ENCODE peak calls at places on chromosomes 12 and 14, in nine cellular contexts. J is ovary, D is upper lobe of left lung, Y is A549, B is sigmoid colon, N is K562, C is stomach, H is tibial nerve, Q is esophagus muscularis mucosa. E is an unnamed sample.

GRCh38 chr14:21860172-21860571 is 186.6 kb upstream of the OR4E1 start:
- DNase-seq in J (no peak), D (no peak), Y (peak; percentile 28), B (no peak), N (peak; percentile 13), C (no peak), H (no peak), Q (no peak), E (no peak)

GRCh38 chr14:44954750-44955149 is 7.0 kb downstream of the KLHL28 start:
- DNase-seq in J (no peak), D (no peak), Y (no peak), B (no peak), N (no peak), C (no peak), H (no peak), Q (no peak), E (no peak)

GRCh38 chr12:107399061-107399460 is 286.5 kb upstream of the PWP1 start:
- DNase-seq in J (no peak), D (no peak), Y (no peak), B (no peak), N (no peak), C (no peak), H (no peak), Q (no peak), E (no peak)

GRCh38 chr12:26580619-26581018 is 252.4 kb downstream of the ITPR2 start:
- DNase-seq in J (no peak), D (no peak), Y (no peak), B (no peak), N (no peak), C (no peak), H (no peak), Q (no peak), E (no peak)

GRCh38 chr12:66144796-66145754 is 14.5 kb upstream of the LLPH start:
- DNase-seq in J (peak; percentile 24), D (no peak), Y (peak; percentile 78), B (peak; percentile 69), N (peak; percentile 15), C (peak; percentile 65), H (no peak), Q (no peak), E (peak; percentile 55)

GRCh38 chr12:80456513-80456912 is 12.5 kb downstream of the PTPRQ start:
- DNase-seq in J (no peak), D (no peak), Y (no peak), B (no peak), N (no peak), C (no peak), H (no peak), Q (no peak), E (no peak)

GRCh38 chr12:19778111-19778688 is 338.9 kb downstream of the AEBP2 start:
- DNase-seq in J (no peak), D (no peak), Y (no peak), B (no peak), N (no peak), C (no peak), H (no peak), Q (no peak), E (no peak)

GRCh38 chr14:74362361-74362915 is 14.2 kb downstream of the VRTN start:
- DNase-seq in J (peak; percentile 73), D (no peak), Y (peak; percentile 68), B (peak; percentile 88), N (peak; percentile 74), C (peak; percentile 79), H (peak; percentile 77), Q (no peak), E (peak; percentile 79)

GRCh38 chr14:72480465-72481243 is 413.2 kb downstream of the DPF3 start:
- DNase-seq in J (no peak), D (peak; percentile 3), Y (no peak), B (no peak), N (peak; percentile 43), C (no peak), H (no peak), Q (no peak), E (no peak)

GRCh38 chr12:122963928-122964240 is 2.4 kb downstream of the ABCB9 start:
- DNase-seq in J (peak; percentile 71), D (no peak), Y (no peak), B (no peak), N (no peak), C (peak; percentile 76), H (no peak), Q (no peak), E (no peak)

GRCh38 chr12:72330291-72330690 is 58.1 kb downstream of the TRHDE start:
- DNase-seq in J (peak; percentile 11), D (peak; percentile 5), Y (no peak), B (no peak), N (no peak), C (no peak), H (no peak), Q (no peak), E (no peak)

GRCh38 chr12:43914923-43915468 is 79.1 kb downstream of the TMEM117 start:
- DNase-seq in J (no peak), D (no peak), Y (peak; percentile 19), B (no peak), N (no peak), C (no peak), H (no peak), Q (no peak), E (no peak)

GRCh38 chr12:123024819-123025391 is 44.4 kb downstream of the ARL6IP4 start:
- DNase-seq in J (no peak), D (no peak), Y (no peak), B (no peak), N (no peak), C (no peak), H (no peak), Q (no peak), E (no peak)

GRCh38 chr12:63083046-63083445 is 68.0 kb downstream of the AVPR1A start:
- DNase-seq in J (no peak), D (no peak), Y (no peak), B (no peak), N (no peak), C (no peak), H (no peak), Q (no peak), E (no peak)

GRCh38 chr12:6294156-6294532 is 16.3 kb upstream of the PLEKHG6 start:
- DNase-seq in J (no peak), D (no peak), Y (no peak), B (no peak), N (no peak), C (no peak), H (no peak), Q (no peak), E (no peak)
- H3K27ac ChIP-seq in J (no peak overlapping the region), D (peak overlapping the region; percentile 82), Y (peak overlapping the region; percentile 85), B (no peak overlapping the region), N (no peak overlapping the region), C (no peak overlapping the region), H (peak overlapping the region; percentile 54), Q (no peak overlapping the region), E (peak overlapping the region; percentile 88)

GRCh38 chr12:93846936-93847516 is 169.9 kb downstream of the CRADD start:
- DNase-seq in J (no peak), D (no peak), Y (no peak), B (no peak), N (no peak), C (no peak), H (no peak), Q (no peak), E (no peak)
- H3K4me3 ChIP-seq in J (no peak overlapping the region), D (no peak overlapping the region), Y (no peak overlapping the region), B (no peak overlapping the region), N (no peak overlapping the region), C (no peak overlapping the region), H (no peak overlapping the region), Q (no peak overlapping the region), E (no peak overlapping the region)

DNA sequence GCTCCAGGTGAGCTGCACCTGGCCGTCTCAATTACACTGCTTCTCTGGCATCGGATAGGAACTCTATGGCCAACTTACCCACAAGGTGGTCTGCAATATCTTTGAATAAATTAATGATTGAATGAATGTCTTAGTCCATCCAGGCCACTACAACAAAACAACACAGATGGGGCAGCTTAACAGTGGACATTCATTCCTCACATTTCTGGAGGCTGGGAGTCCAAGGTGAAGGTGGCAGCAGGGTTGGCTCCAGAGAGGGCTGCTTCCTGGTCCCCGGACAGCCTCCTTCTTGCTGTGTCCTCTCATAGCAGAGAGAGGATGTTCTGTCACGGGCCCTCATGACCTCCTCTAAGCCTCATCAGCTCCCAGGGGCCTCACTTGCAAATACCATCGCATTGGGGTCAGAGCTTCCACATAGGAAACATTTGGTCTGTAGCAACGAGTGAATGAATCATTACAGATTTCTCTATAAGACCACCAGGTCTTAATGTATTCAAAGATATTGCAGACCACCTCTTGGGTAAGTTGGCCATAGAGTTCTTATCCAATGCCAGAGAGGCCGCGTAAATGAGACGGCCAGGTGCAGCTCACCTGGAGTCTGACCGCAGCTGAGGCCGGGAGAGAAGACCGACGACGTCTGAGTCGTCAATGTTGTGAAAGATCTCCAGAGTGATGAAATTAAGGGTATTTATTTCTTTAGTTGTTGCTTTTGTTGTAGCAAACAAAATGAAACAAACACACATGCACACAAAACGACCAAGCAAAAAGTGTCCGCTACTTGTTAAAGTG is 182.7 kb upstream of the C14orf180 start:
- DNase-seq in J (no peak), D (no peak), Y (no peak), B (no peak), N (no peak), C (peak; percentile 17), H (no peak), Q (peak; percentile 82), E (no peak)
- TF ChIP-seq EP300 in J (no peak), D (no peak), Y (no peak), B (no peak), N (no peak), C (no peak), H (no peak), Q (no peak), E (no peak)

GRCh38 chr14:59678352-59678751 is 101.7 kb upstream of the CCDC175 start:
- DNase-seq in J (no peak), D (no peak), Y (no peak), B (no peak), N (no peak), C (no peak), H (no peak), Q (no peak), E (no peak)

GRCh38 chr14:59675394-59675793 is 98.8 kb upstream of the CCDC175 start:
- DNase-seq in J (no peak), D (no peak), Y (no peak), B (no peak), N (no peak), C (no peak), H (no peak), Q (no peak), E (no peak)

GRCh38 chr14:59677771-59678211 is 101.2 kb upstream of the CCDC175 start:
- DNase-seq in J (no peak), D (no peak), Y (no peak), B (no peak), N (no peak), C (no peak), H (no peak), Q (no peak), E (no peak)

DNA sequence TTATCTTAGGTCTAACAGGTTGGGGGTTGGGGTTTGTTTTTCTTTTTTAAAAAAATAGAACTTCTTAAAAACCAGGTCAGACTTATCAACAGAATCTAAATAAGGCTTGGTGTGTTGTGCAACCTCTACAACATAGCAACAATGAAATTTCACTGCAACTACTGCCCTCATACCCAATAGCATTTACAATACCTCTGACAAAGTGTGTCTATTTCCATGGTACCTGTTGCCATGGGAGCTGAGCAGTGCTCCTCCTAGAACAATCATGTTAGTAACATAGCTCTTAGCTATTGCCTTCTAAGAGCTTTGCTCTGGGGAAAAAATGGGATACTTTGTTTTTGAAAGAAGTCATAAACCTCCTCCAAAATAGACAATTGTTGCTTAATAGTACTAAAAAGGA is 103.3 kb upstream of the CCDC175 start:
- DNase-seq in J (no peak), D (no peak), Y (no peak), B (no peak), N (no peak), C (no peak), H (no peak), Q (no peak), E (no peak)
- H3K27ac ChIP-seq in J (no peak overlapping the region), D (no peak overlapping the region), Y (no peak overlapping the region), B (no peak overlapping the region), N (no peak overlapping the region), C (no peak overlapping the region), H (no peak overlapping the region), Q (no peak overlapping the region), E (no peak overlapping the region)

E was measured in transverse colon.